ENCODE peak calls at places on chromosomes 4 and X, in nine cellular contexts. U is bronchial epithelial cell, N is cardiac fibroblast, H is MM.1S, S is esophagus squamous epithelium, M is choroid plexus epithelial cell, E is uterus, W is astrocyte of the cerebellum, J is mammary epithelial cell. Y is an unnamed sample.

GRCh38 chrX:114611018-114611619 is 27.2 kb downstream of the HTR2C start:
- DNase-seq in U (peak), N (peak), H (peak), S (no peak), M (peak), E (no peak), W (peak), J (peak), Y (no peak)

GRCh38 chrX:13254076-13254785 is 65.6 kb downstream of the ATXN3L start:
- DNase-seq in U (peak), N (peak), H (peak), S (no peak), M (peak), E (peak), W (no peak), J (peak), Y (no peak)

GRCh38 chrX:41558531-41558930 is 111.4 kb downstream of the NYX start:
- DNase-seq in U (no peak), N (peak), H (peak), S (no peak), M (peak), E (no peak), W (no peak), J (no peak), Y (no peak)

GRCh38 chr4:173211838-173212237 is 43.2 kb downstream of the GALNT7 start:
- DNase-seq in U (peak), N (peak), H (peak), S (no peak), M (peak), E (no peak), W (peak), J (peak), Y (no peak)

GRCh38 chr4:14877246-14878220 is 124.7 kb upstream of the CPEB2 start:
- DNase-seq in U (peak), N (peak), H (no peak), S (no peak), M (peak), E (no peak), W (peak), J (no peak), Y (no peak)

GRCh38 chr4:6747690-6748068 is 31.7 kb downstream of the BLOC1S4 start:
- DNase-seq in U (peak), N (no peak), H (no peak), S (no peak), M (no peak), E (no peak), W (no peak), J (no peak), Y (no peak)

GRCh38 chr4:149896428-149896827 is 80.8 kb upstream of the IQCM start:
- DNase-seq in U (peak), N (peak), H (no peak), S (no peak), M (peak), E (no peak), W (no peak), J (peak), Y (no peak)

GRCh38 chrX:134760671-134761070 is 102.4 kb upstream of the PLAC1 start:
- DNase-seq in U (peak), N (peak), H (no peak), S (no peak), M (no peak), E (no peak), W (no peak), J (peak), Y (no peak)

GRCh38 chr4:87844476-87844875 is 11.7 kb downstream of the MEPE start:
- DNase-seq in U (no peak), N (no peak), H (no peak), S (no peak), M (peak), E (no peak), W (no peak), J (no peak), Y (no peak)

GRCh38 chrX:53684415-53685192 is 1.9 kb downstream of the HUWE1 start:
- DNase-seq in U (no peak), N (no peak), H (no peak), S (no peak), M (no peak), E (no peak), W (no peak), J (no peak), Y (no peak)

GRCh38 chrX:69214463-69214862 is 49.2 kb upstream of the PJA1 start:
- DNase-seq in U (no peak), N (no peak), H (no peak), S (no peak), M (no peak), E (no peak), W (no peak), J (no peak), Y (no peak)

GRCh38 chrX:14927391-14927790 is 54.2 kb downstream of the MOSPD2 start:
- DNase-seq in U (no peak), N (no peak), H (no peak), S (no peak), M (peak), E (no peak), W (peak), J (no peak), Y (no peak)

GRCh38 chrX:118839334-118839958 is 15.8 kb downstream of the ZCCHC12 start:
- DNase-seq in U (peak), N (peak), H (no peak), S (no peak), M (peak), E (peak), W (no peak), J (peak), Y (peak)

DNA sequence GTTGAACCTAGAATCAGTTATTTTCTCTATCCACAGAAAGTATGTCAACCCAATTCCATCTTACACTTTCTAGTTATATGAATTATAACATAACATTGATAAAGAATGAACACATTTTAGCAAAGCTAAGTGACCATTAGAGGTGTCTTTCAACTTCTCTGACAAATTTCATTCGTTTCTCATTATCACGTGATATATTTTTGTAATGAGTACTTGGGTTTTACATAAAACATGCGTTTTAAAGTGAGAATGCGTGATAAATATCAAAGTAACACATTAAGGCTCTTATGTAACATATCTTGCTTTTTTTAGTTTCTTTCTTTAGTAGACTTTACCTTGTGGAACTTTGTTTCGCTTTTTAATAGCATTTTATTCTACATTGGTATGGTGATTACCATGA is 1715.1 kb upstream of the IGFBP7 start:
- DNase-seq in U (no peak), N (no peak), H (no peak), S (no peak), M (no peak), E (no peak), W (no peak), J (no peak), Y (no peak)
- H3K4me3 ChIP-seq in U (no peak), N (no peak), H (no peak), S (no peak), M (no peak), E (no peak), W (no peak), J (no peak), Y (no peak)

GRCh38 chrX:131881194-131881593 is 141.9 kb upstream of the STK26 start:
- DNase-seq in U (no peak), N (no peak), H (no peak), S (no peak), M (no peak), E (no peak), W (no peak), J (no peak), Y (no peak)
- TF ChIP-seq CTCF in U (no peak), N (no peak), H (no peak), S (no peak), M (no peak), E (no peak), W (no peak), J (no peak), Y (no peak)

DNA sequence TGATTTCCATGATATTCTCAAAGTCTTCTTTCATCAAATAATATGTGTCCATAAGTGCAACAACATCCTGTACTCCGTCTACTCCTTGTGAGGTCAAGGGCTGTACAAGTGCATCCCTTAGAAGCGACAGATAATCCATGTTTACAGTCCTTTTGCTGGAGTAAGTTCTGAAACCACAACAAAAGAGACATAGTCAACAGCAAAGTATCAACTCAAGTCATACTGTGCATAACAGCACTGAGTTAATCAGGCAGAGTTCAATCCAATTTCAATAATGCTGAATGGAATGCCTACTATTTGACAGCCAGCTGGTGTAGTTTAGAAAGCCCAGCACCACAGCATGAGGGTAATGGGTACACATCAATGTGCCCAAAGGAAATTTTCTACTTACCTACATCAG is 74.5 kb downstream of the RFC1 start:
- DNase-seq in U (no peak), N (no peak), H (no peak), S (no peak), M (no peak), E (no peak), W (no peak), J (no peak), Y (no peak)
- H3K4me3 ChIP-seq in U (no peak), N (no peak), H (no peak), S (no peak), M (no peak), E (no peak), W (no peak), J (no peak), Y (no peak)

DNA sequence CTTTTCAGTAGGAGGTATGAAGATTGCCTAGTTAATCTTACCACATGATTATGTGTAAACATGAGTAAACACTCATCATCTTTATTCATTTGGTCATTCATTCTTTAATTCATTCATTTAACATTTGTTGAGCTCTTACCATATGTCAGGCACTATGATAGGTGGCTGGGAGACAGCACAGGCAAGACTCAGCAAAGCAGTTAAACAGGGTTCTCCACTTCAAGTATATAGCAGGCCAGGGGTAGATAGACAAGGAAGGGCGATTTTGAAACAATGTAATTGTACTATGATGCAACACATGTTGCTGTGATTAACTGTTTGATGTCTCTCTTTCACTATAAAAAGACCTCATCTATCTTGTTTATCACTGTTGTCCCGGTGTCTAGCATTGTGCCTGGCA is 84.3 kb upstream of the GPR101 start:
- DNase-seq in U (peak), N (no peak), H (no peak), S (no peak), M (no peak), E (no peak), W (no peak), J (no peak), Y (no peak)
- TF ChIP-seq CTCF in U (no peak), N (no peak), H (no peak), S (no peak), M (no peak), E (no peak), W (no peak), J (no peak), Y (no peak)

DNA sequence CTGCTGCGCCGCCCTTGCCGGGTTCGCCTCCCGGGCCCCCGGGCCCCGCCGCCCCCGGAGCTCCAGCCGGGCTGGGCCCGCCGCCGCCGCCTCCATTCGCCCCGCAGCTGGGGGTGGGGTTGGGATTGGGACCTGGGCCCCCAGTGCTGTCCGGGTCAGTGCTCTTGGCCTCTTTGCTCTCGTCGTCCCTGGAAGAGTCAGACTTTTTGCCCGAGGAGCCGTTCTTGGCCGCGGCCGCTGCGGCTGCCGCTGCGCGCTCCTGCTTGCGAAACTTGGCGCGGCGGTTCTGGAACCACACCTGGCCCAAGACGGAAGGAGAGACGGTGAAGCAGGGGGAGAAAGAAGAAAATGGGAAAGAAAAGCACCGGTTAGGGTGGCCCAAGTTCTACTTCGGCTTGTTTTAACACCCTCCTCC is 2.5 kb downstream of the PHOX2B start:
- DNase-seq in U (no peak), N (no peak), H (no peak), S (no peak), M (no peak), E (no peak), W (no peak), J (no peak), Y (no peak)
- H3K4me3 ChIP-seq in U (no peak), N (no peak), H (no peak), S (no peak), M (no peak), E (no peak), W (no peak), J (no peak), Y (no peak)

GRCh38 chrX:22276781-22277180 is 4.1 kb downstream of the CBLL2 start:
- DNase-seq in U (peak), N (no peak), H (no peak), S (no peak), M (peak), E (no peak), W (no peak), J (peak), Y (no peak)

GRCh38 chrX:22272613-22273012 is at the start of gene CBLL2:
- DNase-seq in U (no peak), N (no peak), H (no peak), S (no peak), M (no peak), E (no peak), W (no peak), J (no peak), Y (no peak)

GRCh38 chrX:22273714-22274317 is 1.1 kb downstream of the CBLL2 start:
- DNase-seq in U (no peak), N (no peak), H (no peak), S (no peak), M (no peak), E (no peak), W (no peak), J (no peak), Y (no peak)

GRCh38 chrX:22278375-22278774 is 5.7 kb downstream of the CBLL2 start:
- DNase-seq in U (peak), N (peak), H (no peak), S (no peak), M (peak), E (no peak), W (no peak), J (peak), Y (no peak)
- TF ChIP-seq CTCF in U (peak), N (no peak), H (no peak), S (no peak), M (peak), E (no peak), W (no peak), J (peak), Y (no peak)

DNA sequence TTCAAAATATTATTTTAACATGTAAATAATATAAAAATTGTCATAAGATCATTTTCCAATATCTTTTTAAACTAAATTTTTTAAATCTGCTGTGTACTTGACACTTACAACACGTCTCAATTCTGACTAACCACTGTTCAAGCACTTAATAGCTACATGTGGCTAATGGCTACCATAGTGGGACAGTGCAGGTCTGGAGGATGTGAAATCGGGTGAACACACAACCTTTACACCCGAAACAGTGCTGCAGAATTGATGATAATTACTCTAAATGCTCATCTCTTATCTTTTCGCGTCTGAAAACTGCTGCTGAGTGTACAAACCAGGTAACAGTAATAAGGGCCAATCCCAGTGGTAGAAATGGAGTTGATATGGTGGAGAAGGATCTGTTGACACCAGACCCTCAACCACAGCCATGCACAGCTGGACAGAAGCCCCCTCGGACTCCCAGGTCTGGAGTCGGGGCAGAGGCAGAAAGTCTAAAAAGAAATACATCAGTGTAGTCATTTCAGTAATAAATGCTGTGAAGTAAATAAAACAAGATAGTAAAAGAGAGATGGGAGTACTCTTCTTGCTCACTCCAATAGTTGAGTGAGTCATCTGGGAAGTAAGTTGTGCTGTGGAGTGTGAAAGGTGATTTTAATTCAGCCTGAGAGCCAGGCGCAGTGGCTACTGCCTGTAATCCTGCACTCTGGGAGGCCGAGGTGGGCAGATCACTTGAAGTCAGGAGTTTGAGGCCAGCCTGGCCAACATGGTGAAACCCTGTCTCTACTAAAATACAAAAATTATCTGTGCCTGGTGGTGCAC is 150.0 kb downstream of the CBR4 start:
- DNase-seq in U (no peak), N (no peak), H (no peak), S (no peak), M (peak), E (no peak), W (no peak), J (no peak), Y (no peak)
- H3K4me3 ChIP-seq in U (no peak), N (no peak), H (no peak), S (no peak), M (no peak), E (no peak), W (no peak), J (no peak), Y (no peak)

GRCh38 chr4:74667944-74668343 is 126.4 kb downstream of the BTC start:
- DNase-seq in U (no peak), N (no peak), H (no peak), S (no peak), M (no peak), E (no peak), W (no peak), J (no peak), Y (no peak)
- TF ChIP-seq CTCF in U (no peak), N (no peak), H (no peak), S (no peak), M (no peak), E (no peak), W (no peak), J (no peak), Y (no peak)

DNA sequence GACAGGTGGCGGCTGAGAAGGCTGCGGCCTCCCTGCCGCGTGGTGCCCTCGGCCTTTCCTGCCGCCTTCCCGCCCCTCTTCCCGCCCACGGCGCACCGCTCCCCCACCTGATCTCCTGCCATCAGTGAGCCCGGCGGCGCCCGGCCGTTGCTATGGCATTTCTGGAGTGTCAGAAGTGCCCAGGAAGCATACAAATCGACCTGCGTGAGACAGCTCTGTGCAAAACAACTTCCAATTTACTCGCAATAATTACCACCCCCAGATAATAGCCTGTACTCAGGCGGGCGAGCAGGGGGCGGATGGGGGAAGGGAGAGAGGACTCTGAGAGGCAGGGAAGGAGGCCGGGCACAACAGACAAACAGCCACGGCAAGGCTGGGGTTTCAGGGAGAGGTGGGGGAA is 16.6 kb upstream of the ERCC6L start:
- DNase-seq in U (no peak), N (no peak), H (no peak), S (no peak), M (no peak), E (no peak), W (no peak), J (no peak), Y (no peak)
- H3K4me3 ChIP-seq in U (no peak), N (no peak), H (no peak), S (peak), M (peak), E (no peak), W (no peak), J (peak), Y (no peak)

DNA sequence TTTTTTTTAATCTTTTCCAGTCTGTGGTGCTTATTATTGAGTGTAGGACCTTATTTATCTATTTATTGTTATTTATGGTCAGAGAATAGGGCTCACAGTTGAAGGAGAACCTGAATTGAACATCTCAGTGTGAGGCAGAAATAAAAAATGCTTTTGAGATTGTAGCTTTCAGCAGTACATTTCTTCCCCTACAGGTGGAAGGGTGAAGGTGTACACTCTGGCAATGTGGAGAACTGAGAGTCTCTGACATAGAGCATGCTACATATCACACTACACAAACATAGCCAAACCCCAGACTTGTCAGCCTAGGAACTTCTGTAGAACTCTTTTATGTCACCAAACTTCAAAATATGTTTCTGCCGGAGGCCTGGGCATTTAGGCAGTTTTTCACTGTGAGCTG is 140.2 kb downstream of the STIM2 start:
- DNase-seq in U (peak), N (no peak), H (peak), S (no peak), M (no peak), E (no peak), W (no peak), J (peak), Y (no peak)
- TF ChIP-seq CTCF in U (peak), N (peak), H (peak), S (peak), M (peak), E (no peak), W (peak), J (peak), Y (no peak)

Y was measured in lower leg skin.